ENCODE peak calls at places on chromosomes 13 and 19, in five cellular contexts. H is IMR-90, K is stomach, U is pancreas, R is heart left ventricle. T is an unnamed sample.

GRCh38 chr13:30020726-30021312 is 170.4 kb upstream of the UBL3 start:
- DNase-seq in H (peak; percentile 57), K (no peak), U (no peak), R (no peak), T (peak; percentile 63)

GRCh38 chr13:26950968-26951367 is 190.4 kb upstream of the GPR12 start:
- DNase-seq in H (no peak), K (no peak), U (no peak), R (no peak), T (no peak)

GRCh38 chr19:30742539-30742938 is 370.4 kb downstream of the ZNF536 start:
- DNase-seq in H (no peak), K (no peak), U (no peak), R (no peak), T (no peak)

GRCh38 chr13:106619688-106620555 is 52.0 kb upstream of the ARGLU1 start:
- DNase-seq in H (peak; percentile 69), K (no peak), U (peak; percentile 21), R (no peak), T (peak; percentile 57)

GRCh38 chr13:66689037-66689619 is 541.0 kb downstream of the PCDH9 start:
- DNase-seq in H (no peak), K (no peak), U (no peak), R (no peak), T (no peak)

GRCh38 chr13:98222081-98222554 is 45.0 kb upstream of the RNF113B start:
- DNase-seq in H (peak; percentile 77), K (peak; percentile 82), U (peak; percentile 67), R (no peak), T (peak; percentile 28)

GRCh38 chr13:59391696-59392095 is 772.0 kb downstream of the DIAPH3 start:
- DNase-seq in H (peak; percentile 74), K (peak; percentile 42), U (peak; percentile 70), R (peak; percentile 65), T (peak; percentile 53)

GRCh38 chr13:108082481-108082880 is 132.9 kb downstream of the LIG4 start:
- DNase-seq in H (no peak), K (no peak), U (no peak), R (no peak), T (no peak)

GRCh38 chr19:18439025-18439909 is 1.3 kb upstream of the ISYNA1 start:
- DNase-seq in H (peak; percentile 77), K (peak; percentile 58), U (peak; percentile 63), R (no peak), T (peak; percentile 71)

GRCh38 chr19:46963093-46963734 is 56.4 kb upstream of the NPAS1 start:
- DNase-seq in H (peak; percentile 94), K (no peak), U (no peak), R (no peak), T (no peak)

GRCh38 chr13:45851171-45851889 is at the start of gene SIAH3:
- DNase-seq in H (no peak), K (no peak), U (no peak), R (no peak), T (peak; percentile 32)

GRCh38 chr13:110555601-110556223 is 5.8 kb downstream of the RAB20 start:
- DNase-seq in H (no peak), K (peak; percentile 70), U (peak; percentile 79), R (no peak), T (no peak)

GRCh38 chr19:6030214-6030507 is 52.2 kb upstream of the RANBP3 start:
- DNase-seq in H (peak; percentile 79), K (no peak), U (no peak), R (no peak), T (peak; percentile 76)

GRCh38 chr19:29860492-29860891 is 48.7 kb downstream of the CCNE1 start:
- DNase-seq in H (no peak), K (no peak), U (no peak), R (no peak), T (no peak)

GRCh38 chr13:46475586-46475991 is 77.4 kb upstream of the LRCH1 start:
- DNase-seq in H (no peak), K (no peak), U (no peak), R (no peak), T (peak; percentile 23)

GRCh38 chr19:31292639-31293185 is 56.5 kb downstream of the TSHZ3 start:
- DNase-seq in H (no peak), K (no peak), U (no peak), R (no peak), T (no peak)

GRCh38 chr13:20190481-20191310 is 2.0 kb downstream of the GJB2 start:
- DNase-seq in H (peak; percentile 90), K (no peak), U (no peak), R (no peak), T (peak; percentile 91)

GRCh38 chr19:19276386-19276785 is 3.3 kb upstream of the TM6SF2 start:
- DNase-seq in H (peak; percentile 70), K (no peak), U (no peak), R (no peak), T (no peak)

GRCh38 chr19:5133986-5134595 is 165.2 kb downstream of the KDM4B start:
- DNase-seq in H (no peak), K (no peak), U (no peak), R (no peak), T (no peak)

GRCh38 chr13:49374585-49375290 is 69.1 kb downstream of the CAB39L start:
- DNase-seq in H (peak; percentile 87), K (no peak), U (no peak), R (no peak), T (peak; percentile 90)

GRCh38 chr13:43238341-43239083 is 215.1 kb downstream of the DNAJC15 start:
- DNase-seq in H (no peak), K (no peak), U (no peak), R (no peak), T (no peak)

GRCh38 chr19:51687791-51688664 is 5.1 kb upstream of the SPACA6 start:
- DNase-seq in H (peak; percentile 44), K (peak; percentile 32), U (peak; percentile 52), R (peak; percentile 70), T (peak; percentile 52)

GRCh38 chr19:6424190-6424938 is at the start of gene KHSRP:
- DNase-seq in H (no peak), K (no peak), U (peak; percentile 37), R (peak; percentile 51), T (no peak)

GRCh38 chr19:2385053-2385721 is 25.1 kb downstream of the TMPRSS9 start:
- DNase-seq in H (peak; percentile 79), K (no peak), U (peak; percentile 57), R (no peak), T (peak; percentile 75)

GRCh38 chr13:40993119-40993518 is 26.0 kb downstream of the ELF1 start:
- DNase-seq in H (no peak), K (no peak), U (peak; percentile 42), R (no peak), T (no peak)

DNA sequence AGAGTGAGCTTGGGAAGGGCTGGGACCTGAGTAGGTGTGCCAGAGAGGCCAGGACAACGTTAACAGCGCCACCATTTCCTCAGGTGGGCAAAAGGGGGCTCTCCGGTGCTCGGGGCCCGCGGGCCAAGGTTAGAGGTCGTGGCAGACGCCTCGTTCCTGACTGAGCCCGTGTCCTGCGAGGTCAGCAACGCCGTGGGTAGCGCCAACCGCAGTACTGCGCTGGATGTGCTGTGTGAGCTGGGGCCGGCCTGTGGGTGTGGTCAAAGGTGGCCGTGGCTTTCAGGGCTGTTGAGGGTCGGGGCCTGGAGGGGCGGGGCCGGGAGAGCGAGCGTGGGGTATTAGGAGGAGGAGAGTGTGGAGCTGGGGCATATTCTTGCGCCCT is 3.7 kb downstream of the KIRREL2 start:
- DNase-seq in H (no peak), K (no peak), U (no peak), R (no peak), T (no peak)
- H3K36me3 ChIP-seq in H (no peaks in the 10 kb centered on the region), K (no peaks in the 10 kb centered on the region), U (peaks cover 5% of the 10 kb centered on the region), R (no peaks in the 10 kb centered on the region), T (no peaks in the 10 kb centered on the region)

GRCh38 chr19:45681391-45682015 is 10.2 kb downstream of the SNRPD2 start:
- DNase-seq in H (peak; percentile 69), K (peak; percentile 95), U (peak; percentile 93), R (peak; percentile 83), T (peak; percentile 76)

GRCh38 chr19:45676851-45677263 is 8.8 kb downstream of the GIPR start:
- DNase-seq in H (no peak), K (peak; percentile 49), U (no peak), R (no peak), T (no peak)

GRCh38 chr19:45682117-45682516 is 9.6 kb downstream of the SNRPD2 start:
- DNase-seq in H (no peak), K (no peak), U (no peak), R (no peak), T (no peak)

GRCh38 chr19:45682908-45683307 is 8.8 kb downstream of the SNRPD2 start:
- DNase-seq in H (no peak), K (no peak), U (no peak), R (no peak), T (no peak)

GRCh38 chr19:45677351-45678230 is 9.6 kb downstream of the GIPR start:
- DNase-seq in H (peak; percentile 62), K (peak; percentile 97), U (peak; percentile 97), R (peak; percentile 46), T (peak; percentile 96)
- TF ChIP-seq CTCF in H (no peak), K (no peak), U (no peak), R (no peak), T (peak; percentile 67)

DNA sequence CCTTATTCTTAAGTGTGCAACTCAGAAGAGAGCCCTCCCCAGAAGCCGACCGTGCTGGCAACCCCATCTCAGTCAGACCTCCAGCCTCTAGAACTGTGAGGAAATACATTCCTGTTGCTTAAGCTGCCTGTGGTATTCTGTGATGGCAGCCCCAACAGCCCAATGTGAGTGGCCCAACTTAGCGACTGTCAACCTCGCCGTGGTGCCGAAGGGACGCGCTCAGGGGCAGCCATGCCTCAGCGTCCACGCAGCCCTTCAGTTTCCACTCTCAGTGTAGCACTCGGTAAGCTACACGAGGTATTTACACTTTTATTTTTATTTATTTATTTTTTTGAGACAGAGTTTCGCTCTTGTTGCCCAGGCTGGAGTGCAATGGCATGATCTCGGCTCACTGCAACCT is 18.4 kb downstream of the PROZ start:
- DNase-seq in H (no peak), K (no peak), U (no peak), R (no peak), T (no peak)
- H3K36me3 ChIP-seq in H (peaks cover 55% of the 10 kb centered on the region), K (peaks cover 83% of the 10 kb centered on the region), U (peaks cover 59% of the 10 kb centered on the region), R (no peaks in the 10 kb centered on the region), T (peaks cover 27% of the 10 kb centered on the region)

GRCh38 chr19:40603719-40604646 is 2.8 kb downstream of the LTBP4 start:
- DNase-seq in H (peak; percentile 92), K (peak; percentile 99), U (peak; percentile 99), R (peak; percentile 97), T (peak; percentile 97)

GRCh38 chr19:40605201-40605971 is 4.2 kb downstream of the LTBP4 start:
- DNase-seq in H (peak; percentile 31), K (peak; percentile 86), U (peak; percentile 83), R (peak; percentile 78), T (peak; percentile 88)

GRCh38 chr19:40601061-40601973 is at the start of gene LTBP4:
- DNase-seq in H (no peak), K (no peak), U (peak; percentile 44), R (peak; percentile 85), T (no peak)

GRCh38 chr19:40604647-40605200 is 3.6 kb downstream of the LTBP4 start:
- DNase-seq in H (no peak), K (no peak), U (peak; percentile 64), R (no peak), T (peak; percentile 46)

DNA sequence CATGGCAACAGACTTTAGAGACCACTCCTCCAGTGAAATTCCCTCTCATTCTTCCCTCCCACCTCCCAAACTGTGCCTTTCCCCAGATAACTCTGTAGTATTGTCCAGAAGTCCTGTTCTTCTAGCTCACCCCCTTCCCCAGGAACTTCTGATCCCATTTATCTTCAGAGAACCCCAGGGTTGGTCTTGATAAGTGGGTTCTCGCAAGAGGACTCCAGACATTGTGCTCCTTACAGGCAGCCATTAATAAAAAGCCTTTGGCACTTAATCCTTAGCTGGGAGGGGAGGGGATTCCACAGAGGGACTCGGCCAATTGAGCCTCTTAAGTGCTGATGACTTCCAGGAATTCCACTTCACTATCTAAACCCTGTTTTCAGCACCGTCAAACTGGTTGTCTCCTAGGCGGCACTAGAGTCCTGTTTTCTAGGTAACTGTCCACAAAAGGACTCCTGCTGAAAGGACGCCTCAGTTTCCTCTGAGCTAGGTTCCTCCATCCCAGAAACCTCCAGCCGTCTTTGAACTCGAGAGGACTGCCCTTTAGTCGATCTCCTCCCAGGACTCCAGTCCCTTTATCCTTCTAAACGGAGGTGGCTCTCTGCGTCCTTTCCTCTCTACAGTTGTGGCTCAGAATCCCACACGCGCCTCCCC is 2.0 kb downstream of the LTBP4 start:
- DNase-seq in H (peak; percentile 59), K (no peak), U (no peak), R (no peak), T (peak; percentile 59)
- TF ChIP-seq CTCF in H (peak; percentile 21), K (no peak), U (no peak), R (no peak), T (no peak)

T was measured in bronchial epithelial cell.